ENCODE peak calls at places on chromosomes 7 and 10, in five cellular contexts. X, I, Q, Z and N are unnamed samples.

GRCh38 chr7:117143580-117143979 is 179.3 kb downstream of the WNT2 start:
- DNase-seq in X (no peak), I (no peak), Q (no peak), Z (no peak), N (no peak)

GRCh38 chr7:39845011-39845410 is 105.0 kb upstream of the CDK13 start:
- DNase-seq in X (no peak), I (no peak), Q (no peak), Z (peak), N (no peak)

GRCh38 chr7:43686991-43687390 is 42.3 kb downstream of the COA1 start:
- DNase-seq in X (no peak), I (no peak), Q (no peak), Z (no peak), N (no peak)

GRCh38 chr10:36578306-36578705 is 547.1 kb upstream of the ANKRD30A start:
- DNase-seq in X (no peak), I (no peak), Q (no peak), Z (peak), N (peak)

GRCh38 chr10:11002916-11003315 is 14.8 kb upstream of the CELF2 start:
- DNase-seq in X (no peak), I (no peak), Q (no peak), Z (no peak), N (no peak)

GRCh38 chr10:117074621-117075020 is 63.4 kb downstream of the VAX1 start:
- DNase-seq in X (no peak), I (no peak), Q (peak), Z (peak), N (no peak)

GRCh38 chr10:89392974-89393373 is 551 bp downstream of the IFIT1 start:
- DNase-seq in X (peak), I (no peak), Q (no peak), Z (peak), N (peak)

GRCh38 chr7:1809601-1810258 is 139.7 kb downstream of the ELFN1 start:
- DNase-seq in X (no peak), I (no peak), Q (no peak), Z (no peak), N (no peak)

GRCh38 chr7:44325811-44326241 is 432 bp upstream of the CAMK2B start:
- DNase-seq in X (peak), I (no peak), Q (no peak), Z (peak), N (no peak)